ENCODE peak calls at places on chromosomes 1 and 21, in seven cellular contexts. One of them, this sample, is unnamed. For H3K9me3, the result is how much of the 10 kb centered on the place peaks cover.

GRCh38 chr1:184889183-184889582 is 85.1 kb downstream of the NIBAN1 start:
- DNase-seq in WERI-Rb-1: no peak
- DNase-seq in effector memory CD4-positive, alpha-beta T cell: no peak
- DNase-seq in breast epithelium: no peak
- DNase-seq in neural progenitor cell: no peak
- DNase-seq in small intestine: no peak
- DNase-seq in CD4-positive, alpha-beta T cell: no peak
- DNase-seq in this sample: no peak

GRCh38 chr1:27605796-27606707 is 2.1 kb upstream of the AHDC1 start:
- DNase-seq in WERI-Rb-1: peak
- DNase-seq in effector memory CD4-positive, alpha-beta T cell: peak
- DNase-seq in breast epithelium: no peak
- DNase-seq in neural progenitor cell: peak
- DNase-seq in small intestine: peak
- DNase-seq in CD4-positive, alpha-beta T cell: peak
- DNase-seq in this sample: peak

GRCh38 chr1:227190321-227190720 is 128.0 kb downstream of the CDC42BPA start:
- DNase-seq in WERI-Rb-1: no peak
- DNase-seq in effector memory CD4-positive, alpha-beta T cell: no peak
- DNase-seq in breast epithelium: no peak
- DNase-seq in neural progenitor cell: no peak
- DNase-seq in small intestine: no peak
- DNase-seq in CD4-positive, alpha-beta T cell: no peak
- DNase-seq in this sample: no peak

GRCh38 chr1:33093004-33093403 is 12.1 kb downstream of the AZIN2 start:
- DNase-seq in WERI-Rb-1: peak
- DNase-seq in effector memory CD4-positive, alpha-beta T cell: no peak
- DNase-seq in breast epithelium: no peak
- DNase-seq in neural progenitor cell: peak
- DNase-seq in small intestine: no peak
- DNase-seq in CD4-positive, alpha-beta T cell: no peak
- DNase-seq in this sample: no peak

GRCh38 chr1:220787069-220787614 is 429 bp downstream of the MTARC1 start:
- DNase-seq in WERI-Rb-1: peak
- DNase-seq in effector memory CD4-positive, alpha-beta T cell: no peak
- DNase-seq in breast epithelium: no peak
- DNase-seq in neural progenitor cell: no peak
- DNase-seq in small intestine: peak
- DNase-seq in CD4-positive, alpha-beta T cell: no peak
- DNase-seq in this sample: peak

GRCh38 chr1:154607084-154607747 is 770 bp downstream of the ADAR start:
- DNase-seq in WERI-Rb-1: peak
- DNase-seq in effector memory CD4-positive, alpha-beta T cell: no peak
- DNase-seq in breast epithelium: no peak
- DNase-seq in neural progenitor cell: peak
- DNase-seq in small intestine: peak
- DNase-seq in CD4-positive, alpha-beta T cell: peak
- DNase-seq in this sample: no peak

GRCh38 chr1:244369256-244370057 is 82.3 kb downstream of the ADSS2 start:
- DNase-seq in WERI-Rb-1: no peak
- DNase-seq in effector memory CD4-positive, alpha-beta T cell: no peak
- DNase-seq in breast epithelium: no peak
- DNase-seq in neural progenitor cell: no peak
- DNase-seq in small intestine: peak
- DNase-seq in CD4-positive, alpha-beta T cell: no peak
- DNase-seq in this sample: no peak

GRCh38 chr21:46183910-46184624 is at the start of gene SPATC1L:
- DNase-seq in WERI-Rb-1: peak
- DNase-seq in effector memory CD4-positive, alpha-beta T cell: no peak
- DNase-seq in breast epithelium: peak
- DNase-seq in neural progenitor cell: peak
- DNase-seq in small intestine: peak
- DNase-seq in CD4-positive, alpha-beta T cell: peak
- DNase-seq in this sample: peak

GRCh38 chr1:90786709-90787108 is 69.6 kb upstream of the BARHL2 start:
- DNase-seq in WERI-Rb-1: no peak
- DNase-seq in effector memory CD4-positive, alpha-beta T cell: no peak
- DNase-seq in breast epithelium: no peak
- DNase-seq in neural progenitor cell: no peak
- DNase-seq in small intestine: no peak
- DNase-seq in CD4-positive, alpha-beta T cell: no peak
- DNase-seq in this sample: no peak

GRCh38 chr1:107057197-107058133 is 991 bp downstream of the PRMT6 start:
- DNase-seq in WERI-Rb-1: peak
- DNase-seq in effector memory CD4-positive, alpha-beta T cell: no peak
- DNase-seq in breast epithelium: peak
- DNase-seq in neural progenitor cell: peak
- DNase-seq in small intestine: peak
- DNase-seq in CD4-positive, alpha-beta T cell: peak
- DNase-seq in this sample: no peak

GRCh38 chr1:10665930-10666850 is 130.3 kb downstream of the CASZ1 start:
- DNase-seq in WERI-Rb-1: no peak
- DNase-seq in effector memory CD4-positive, alpha-beta T cell: no peak
- DNase-seq in breast epithelium: peak
- DNase-seq in neural progenitor cell: no peak
- DNase-seq in small intestine: no peak
- DNase-seq in CD4-positive, alpha-beta T cell: no peak
- DNase-seq in this sample: no peak

GRCh38 chr1:11157867-11158266 is 31.3 kb upstream of the ANGPTL7 start:
- DNase-seq in WERI-Rb-1: peak
- DNase-seq in effector memory CD4-positive, alpha-beta T cell: no peak
- DNase-seq in breast epithelium: no peak
- DNase-seq in neural progenitor cell: no peak
- DNase-seq in small intestine: no peak
- DNase-seq in CD4-positive, alpha-beta T cell: no peak
- DNase-seq in this sample: no peak

GRCh38 chr1:201730611-201731010 is 98.3 kb upstream of the IPO9 start:
- DNase-seq in WERI-Rb-1: no peak
- DNase-seq in effector memory CD4-positive, alpha-beta T cell: no peak
- DNase-seq in breast epithelium: no peak
- DNase-seq in neural progenitor cell: no peak
- DNase-seq in small intestine: no peak
- DNase-seq in CD4-positive, alpha-beta T cell: no peak
- DNase-seq in this sample: no peak

GRCh38 chr1:199279872-199280649 is 641.2 kb downstream of the PTPRC start:
- DNase-seq in WERI-Rb-1: no peak
- DNase-seq in effector memory CD4-positive, alpha-beta T cell: no peak
- DNase-seq in breast epithelium: no peak
- DNase-seq in neural progenitor cell: no peak
- DNase-seq in small intestine: no peak
- DNase-seq in CD4-positive, alpha-beta T cell: no peak
- DNase-seq in this sample: no peak

GRCh38 chr21:33158654-33159053 is 71.1 kb upstream of the IFNAR2 start:
- DNase-seq in WERI-Rb-1: no peak
- DNase-seq in effector memory CD4-positive, alpha-beta T cell: no peak
- DNase-seq in breast epithelium: no peak
- DNase-seq in neural progenitor cell: no peak
- DNase-seq in small intestine: no peak
- DNase-seq in CD4-positive, alpha-beta T cell: no peak
- DNase-seq in this sample: no peak

GRCh38 chr21:36841866-36842265 is 124.6 kb downstream of the HLCS start:
- DNase-seq in WERI-Rb-1: no peak
- DNase-seq in effector memory CD4-positive, alpha-beta T cell: no peak
- DNase-seq in breast epithelium: no peak
- DNase-seq in neural progenitor cell: no peak
- DNase-seq in small intestine: no peak
- DNase-seq in CD4-positive, alpha-beta T cell: no peak
- DNase-seq in this sample: no peak

GRCh38 chr1:34532113-34532512 is 222.7 kb upstream of the GJB5 start:
- DNase-seq in WERI-Rb-1: no peak
- DNase-seq in effector memory CD4-positive, alpha-beta T cell: no peak
- DNase-seq in breast epithelium: no peak
- DNase-seq in neural progenitor cell: no peak
- DNase-seq in small intestine: no peak
- DNase-seq in CD4-positive, alpha-beta T cell: no peak
- DNase-seq in this sample: no peak

GRCh38 chr1:97170296-97170695 is 448.7 kb downstream of the PTBP2 start:
- DNase-seq in WERI-Rb-1: no peak
- DNase-seq in effector memory CD4-positive, alpha-beta T cell: no peak
- DNase-seq in breast epithelium: no peak
- DNase-seq in neural progenitor cell: no peak
- DNase-seq in small intestine: no peak
- DNase-seq in CD4-positive, alpha-beta T cell: no peak
- DNase-seq in this sample: no peak

GRCh38 chr1:205374205-205375078 is 17.7 kb upstream of the KLHDC8A start:
- DNase-seq in WERI-Rb-1: peak
- DNase-seq in effector memory CD4-positive, alpha-beta T cell: no peak
- DNase-seq in breast epithelium: no peak
- DNase-seq in neural progenitor cell: no peak
- DNase-seq in small intestine: no peak
- DNase-seq in CD4-positive, alpha-beta T cell: no peak
- DNase-seq in this sample: no peak

GRCh38 chr1:53943490-53944043 is 1.9 kb downstream of the IFT25 start:
- DNase-seq in WERI-Rb-1: no peak
- DNase-seq in effector memory CD4-positive, alpha-beta T cell: no peak
- DNase-seq in breast epithelium: no peak
- DNase-seq in neural progenitor cell: no peak
- DNase-seq in small intestine: no peak
- DNase-seq in CD4-positive, alpha-beta T cell: no peak
- DNase-seq in this sample: no peak

GRCh38 chr21:20302084-20302483 is 696.1 kb upstream of the NCAM2 start:
- DNase-seq in WERI-Rb-1: no peak
- DNase-seq in effector memory CD4-positive, alpha-beta T cell: no peak
- DNase-seq in breast epithelium: no peak
- DNase-seq in neural progenitor cell: no peak
- DNase-seq in small intestine: no peak
- DNase-seq in CD4-positive, alpha-beta T cell: no peak
- DNase-seq in this sample: no peak

GRCh38 chr1:147608601-147609000 is 61.7 kb downstream of the ACP6 start:
- DNase-seq in WERI-Rb-1: no peak
- DNase-seq in effector memory CD4-positive, alpha-beta T cell: no peak
- DNase-seq in breast epithelium: no peak
- DNase-seq in neural progenitor cell: no peak
- DNase-seq in small intestine: no peak
- DNase-seq in CD4-positive, alpha-beta T cell: no peak
- DNase-seq in this sample: no peak

GRCh38 chr1:218412181-218412580 is 67.0 kb downstream of the TGFB2 start:
- DNase-seq in WERI-Rb-1: no peak
- DNase-seq in effector memory CD4-positive, alpha-beta T cell: no peak
- DNase-seq in breast epithelium: no peak
- DNase-seq in neural progenitor cell: no peak
- DNase-seq in small intestine: no peak
- DNase-seq in CD4-positive, alpha-beta T cell: no peak
- DNase-seq in this sample: no peak

GRCh38 chr1:3992103-3992556 is 92.1 kb upstream of the C1orf174 start:
- DNase-seq in WERI-Rb-1: no peak
- DNase-seq in effector memory CD4-positive, alpha-beta T cell: no peak
- DNase-seq in breast epithelium: no peak
- DNase-seq in neural progenitor cell: no peak
- DNase-seq in small intestine: no peak
- DNase-seq in CD4-positive, alpha-beta T cell: no peak
- DNase-seq in this sample: no peak
- H3K9me3 ChIP-seq in WERI-Rb-1: under half
- H3K9me3 ChIP-seq in effector memory CD4-positive, alpha-beta T cell: under half
- H3K9me3 ChIP-seq in breast epithelium: under half
- H3K9me3 ChIP-seq in neural progenitor cell: under half
- H3K9me3 ChIP-seq in small intestine: under half
- H3K9me3 ChIP-seq in CD4-positive, alpha-beta T cell: under half
- H3K9me3 ChIP-seq in this sample: under half

GRCh38 chr1:246988316-246988715 is 19.5 kb downstream of the ZNF695 start:
- DNase-seq in WERI-Rb-1: no peak
- DNase-seq in effector memory CD4-positive, alpha-beta T cell: no peak
- DNase-seq in breast epithelium: no peak
- DNase-seq in neural progenitor cell: no peak
- DNase-seq in small intestine: no peak
- DNase-seq in CD4-positive, alpha-beta T cell: no peak
- DNase-seq in this sample: no peak

GRCh38 chr1:246989901-246990300 is 18.0 kb downstream of the ZNF695 start:
- DNase-seq in WERI-Rb-1: no peak
- DNase-seq in effector memory CD4-positive, alpha-beta T cell: no peak
- DNase-seq in breast epithelium: no peak
- DNase-seq in neural progenitor cell: no peak
- DNase-seq in small intestine: no peak
- DNase-seq in CD4-positive, alpha-beta T cell: no peak
- DNase-seq in this sample: no peak

DNA sequence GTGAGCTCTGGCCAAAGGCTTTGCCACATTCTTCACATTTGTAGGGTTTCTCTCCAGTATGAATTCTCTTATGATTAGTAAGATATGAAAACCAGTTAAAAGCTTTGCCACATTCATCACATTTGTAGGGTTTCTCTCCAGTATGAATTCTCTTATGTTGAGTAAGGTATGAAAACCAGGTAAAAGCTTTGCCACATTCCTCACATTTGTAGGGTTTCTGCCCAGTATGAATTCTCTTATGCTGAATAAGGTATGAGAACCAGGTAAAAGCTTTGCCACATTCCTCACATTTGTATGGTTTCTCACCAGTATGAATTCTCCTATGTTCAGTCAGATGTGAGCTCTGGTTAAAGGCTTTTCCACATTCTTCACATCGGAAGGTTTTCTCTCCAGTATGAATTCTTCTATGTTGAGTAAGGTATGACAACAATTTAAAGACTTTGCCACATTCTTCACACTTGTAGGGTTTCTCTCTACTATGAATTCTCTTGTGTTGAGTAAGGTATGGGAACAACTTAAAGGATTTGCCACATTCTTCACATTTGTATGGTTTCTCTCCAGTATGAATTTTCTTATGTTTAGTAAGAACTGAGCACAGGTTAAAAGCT is 20.7 kb downstream of the ZNF695 start:
- DNase-seq in WERI-Rb-1: no peak
- DNase-seq in effector memory CD4-positive, alpha-beta T cell: no peak
- DNase-seq in breast epithelium: no peak
- DNase-seq in neural progenitor cell: no peak
- DNase-seq in small intestine: no peak
- DNase-seq in CD4-positive, alpha-beta T cell: no peak
- DNase-seq in this sample: no peak
- H3K9me3 ChIP-seq in WERI-Rb-1: half or more
- H3K9me3 ChIP-seq in effector memory CD4-positive, alpha-beta T cell: under half
- H3K9me3 ChIP-seq in breast epithelium: half or more
- H3K9me3 ChIP-seq in neural progenitor cell: half or more
- H3K9me3 ChIP-seq in small intestine: under half
- H3K9me3 ChIP-seq in CD4-positive, alpha-beta T cell: half or more
- H3K9me3 ChIP-seq in this sample: half or more

GRCh38 chr1:2845874-2846273 is 44.4 kb upstream of the TTC34 start:
- DNase-seq in WERI-Rb-1: no peak
- DNase-seq in effector memory CD4-positive, alpha-beta T cell: no peak
- DNase-seq in breast epithelium: no peak
- DNase-seq in neural progenitor cell: no peak
- DNase-seq in small intestine: no peak
- DNase-seq in CD4-positive, alpha-beta T cell: no peak
- DNase-seq in this sample: no peak
- H3K9me3 ChIP-seq in WERI-Rb-1: under half
- H3K9me3 ChIP-seq in effector memory CD4-positive, alpha-beta T cell: under half
- H3K9me3 ChIP-seq in breast epithelium: under half
- H3K9me3 ChIP-seq in neural progenitor cell: under half
- H3K9me3 ChIP-seq in small intestine: under half
- H3K9me3 ChIP-seq in CD4-positive, alpha-beta T cell: under half
- H3K9me3 ChIP-seq in this sample: under half

DNA sequence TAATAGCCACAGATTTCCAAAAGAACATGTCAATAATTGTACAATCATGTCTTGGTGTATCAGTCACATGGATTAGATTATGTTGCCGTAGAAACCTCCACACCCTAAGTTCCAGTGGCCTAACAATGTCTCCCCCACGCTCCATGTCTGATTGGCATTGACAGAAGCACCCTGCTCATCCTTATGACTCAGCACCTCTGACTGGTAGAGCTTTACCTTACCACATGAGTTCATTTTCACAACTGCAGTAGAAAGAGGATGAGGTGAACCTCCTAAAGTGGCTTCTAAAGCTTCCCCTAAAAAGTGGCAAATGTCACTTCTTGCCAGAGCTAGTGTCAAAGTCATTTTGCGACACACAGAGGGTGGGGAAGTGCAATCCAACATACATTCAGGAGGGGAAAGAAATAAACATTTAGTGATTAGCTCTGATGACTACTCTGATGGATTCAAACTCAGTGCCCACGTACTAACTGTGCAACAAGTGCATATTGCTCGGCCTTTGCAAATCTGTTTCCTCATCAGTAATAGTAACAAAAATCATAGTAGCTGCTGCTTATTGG is 30.6 kb upstream of the LYPD8 start:
- DNase-seq in WERI-Rb-1: no peak
- DNase-seq in effector memory CD4-positive, alpha-beta T cell: no peak
- DNase-seq in breast epithelium: no peak
- DNase-seq in neural progenitor cell: no peak
- DNase-seq in small intestine: peak
- DNase-seq in CD4-positive, alpha-beta T cell: no peak
- DNase-seq in this sample: no peak
- H3K9me3 ChIP-seq in WERI-Rb-1: under half
- H3K9me3 ChIP-seq in effector memory CD4-positive, alpha-beta T cell: under half
- H3K9me3 ChIP-seq in breast epithelium: under half
- H3K9me3 ChIP-seq in neural progenitor cell: under half
- H3K9me3 ChIP-seq in small intestine: under half
- H3K9me3 ChIP-seq in CD4-positive, alpha-beta T cell: under half
- H3K9me3 ChIP-seq in this sample: under half

This sample was measured in NT2/D1.